ENCODE peak calls at places on chromosomes 11 and 22, in seven cellular contexts. One of them, this sample, is unnamed.

GRCh38 chr11:46175401-46176002 is 54.2 kb upstream of the PHF21A start:
- DNase-seq in caudate nucleus: no peak
- DNase-seq in CD8-positive, alpha-beta memory T cell: no peak
- DNase-seq in IMR-90: no peak
- DNase-seq in fibroblast of lung: no peak
- DNase-seq in left lung: no peak
- DNase-seq in colonic mucosa: no peak
- DNase-seq in this sample: no peak

GRCh38 chr11:119236891-119237290 is 30.8 kb downstream of the CBL start:
- DNase-seq in caudate nucleus: no peak
- DNase-seq in CD8-positive, alpha-beta memory T cell: no peak
- DNase-seq in IMR-90: peak
- DNase-seq in fibroblast of lung: peak
- DNase-seq in left lung: no peak
- DNase-seq in colonic mucosa: no peak
- DNase-seq in this sample: no peak

GRCh38 chr11:103476874-103477273 is 367.6 kb downstream of the DYNC2H1 start:
- DNase-seq in caudate nucleus: no peak
- DNase-seq in CD8-positive, alpha-beta memory T cell: no peak
- DNase-seq in IMR-90: no peak
- DNase-seq in fibroblast of lung: no peak
- DNase-seq in left lung: no peak
- DNase-seq in colonic mucosa: no peak
- DNase-seq in this sample: no peak

GRCh38 chr11:127639916-127640315 is 639.3 kb upstream of the KIRREL3 start:
- DNase-seq in caudate nucleus: no peak
- DNase-seq in CD8-positive, alpha-beta memory T cell: no peak
- DNase-seq in IMR-90: peak
- DNase-seq in fibroblast of lung: no peak
- DNase-seq in left lung: no peak
- DNase-seq in colonic mucosa: no peak
- DNase-seq in this sample: no peak

GRCh38 chr22:30208631-30209603 is 37.6 kb downstream of the LIF start:
- DNase-seq in caudate nucleus: no peak
- DNase-seq in CD8-positive, alpha-beta memory T cell: no peak
- DNase-seq in IMR-90: peak
- DNase-seq in fibroblast of lung: peak
- DNase-seq in left lung: peak
- DNase-seq in colonic mucosa: peak
- DNase-seq in this sample: no peak

GRCh38 chr11:33256031-33256807 is 962 bp upstream of the HIPK3 start:
- DNase-seq in caudate nucleus: peak
- DNase-seq in CD8-positive, alpha-beta memory T cell: no peak
- DNase-seq in IMR-90: no peak
- DNase-seq in fibroblast of lung: no peak
- DNase-seq in left lung: peak
- DNase-seq in colonic mucosa: no peak
- DNase-seq in this sample: no peak

GRCh38 chr22:42720263-42721044 is at the start of gene A4GALT:
- DNase-seq in caudate nucleus: no peak
- DNase-seq in CD8-positive, alpha-beta memory T cell: no peak
- DNase-seq in IMR-90: no peak
- DNase-seq in fibroblast of lung: no peak
- DNase-seq in left lung: no peak
- DNase-seq in colonic mucosa: no peak
- DNase-seq in this sample: no peak

GRCh38 chr11:88428959-88429358 is 91.4 kb upstream of the CTSC start:
- DNase-seq in caudate nucleus: no peak
- DNase-seq in CD8-positive, alpha-beta memory T cell: no peak
- DNase-seq in IMR-90: no peak
- DNase-seq in fibroblast of lung: no peak
- DNase-seq in left lung: no peak
- DNase-seq in colonic mucosa: no peak
- DNase-seq in this sample: no peak

GRCh38 chr11:120720760-120721159 is 209.2 kb downstream of the GRIK4 start:
- DNase-seq in caudate nucleus: no peak
- DNase-seq in CD8-positive, alpha-beta memory T cell: no peak
- DNase-seq in IMR-90: no peak
- DNase-seq in fibroblast of lung: no peak
- DNase-seq in left lung: no peak
- DNase-seq in colonic mucosa: no peak
- DNase-seq in this sample: no peak

GRCh38 chr22:47597041-47597440 is 834.6 kb downstream of the TBC1D22A start:
- DNase-seq in caudate nucleus: no peak
- DNase-seq in CD8-positive, alpha-beta memory T cell: no peak
- DNase-seq in IMR-90: no peak
- DNase-seq in fibroblast of lung: no peak
- DNase-seq in left lung: no peak
- DNase-seq in colonic mucosa: no peak
- DNase-seq in this sample: no peak

DNA sequence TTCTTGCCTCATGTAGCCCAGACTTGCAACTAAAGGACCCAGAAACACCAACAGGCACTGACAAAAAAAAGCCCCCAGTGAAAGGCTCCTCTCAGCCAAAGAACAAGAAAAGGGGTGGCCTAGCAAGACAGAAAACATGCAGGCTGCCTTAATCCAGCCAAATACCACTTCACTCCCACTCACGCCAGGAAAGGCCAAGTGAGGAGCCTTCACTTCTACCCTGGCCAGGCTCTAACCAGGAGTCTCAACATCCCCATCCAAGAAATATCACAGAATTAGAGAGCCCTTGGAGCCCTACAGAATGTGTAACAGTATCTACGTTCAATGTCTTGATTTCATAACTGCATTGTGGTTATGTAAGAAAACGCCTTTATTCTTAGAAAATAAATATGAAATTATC is 149.0 kb downstream of the APOL5 start:
- DNase-seq in caudate nucleus: no peak
- DNase-seq in CD8-positive, alpha-beta memory T cell: no peak
- DNase-seq in IMR-90: no peak
- DNase-seq in fibroblast of lung: no peak
- DNase-seq in left lung: no peak
- DNase-seq in colonic mucosa: no peak
- DNase-seq in this sample: no peak
- H3K27ac ChIP-seq in caudate nucleus: no peak
- H3K27ac ChIP-seq in CD8-positive, alpha-beta memory T cell: no peak
- H3K27ac ChIP-seq in IMR-90: no peak
- H3K27ac ChIP-seq in fibroblast of lung: no peak
- H3K27ac ChIP-seq in left lung: no peak
- H3K27ac ChIP-seq in colonic mucosa: no peak
- H3K27ac ChIP-seq in this sample: no peak

GRCh38 chr11:122791411-122791810 is 46.9 kb upstream of the CRTAM start:
- DNase-seq in caudate nucleus: no peak
- DNase-seq in CD8-positive, alpha-beta memory T cell: no peak
- DNase-seq in IMR-90: peak
- DNase-seq in fibroblast of lung: peak
- DNase-seq in left lung: no peak
- DNase-seq in colonic mucosa: no peak
- DNase-seq in this sample: no peak

GRCh38 chr11:122793500-122793899 is 44.8 kb upstream of the CRTAM start:
- DNase-seq in caudate nucleus: no peak
- DNase-seq in CD8-positive, alpha-beta memory T cell: no peak
- DNase-seq in IMR-90: peak
- DNase-seq in fibroblast of lung: peak
- DNase-seq in left lung: no peak
- DNase-seq in colonic mucosa: no peak
- DNase-seq in this sample: no peak

GRCh38 chr11:122788781-122789535 is 49.3 kb upstream of the CRTAM start:
- DNase-seq in caudate nucleus: no peak
- DNase-seq in CD8-positive, alpha-beta memory T cell: no peak
- DNase-seq in IMR-90: no peak
- DNase-seq in fibroblast of lung: no peak
- DNase-seq in left lung: no peak
- DNase-seq in colonic mucosa: no peak
- DNase-seq in this sample: no peak

GRCh38 chr11:122789916-122790315 is 48.4 kb upstream of the CRTAM start:
- DNase-seq in caudate nucleus: no peak
- DNase-seq in CD8-positive, alpha-beta memory T cell: no peak
- DNase-seq in IMR-90: no peak
- DNase-seq in fibroblast of lung: no peak
- DNase-seq in left lung: no peak
- DNase-seq in colonic mucosa: no peak
- DNase-seq in this sample: no peak

DNA sequence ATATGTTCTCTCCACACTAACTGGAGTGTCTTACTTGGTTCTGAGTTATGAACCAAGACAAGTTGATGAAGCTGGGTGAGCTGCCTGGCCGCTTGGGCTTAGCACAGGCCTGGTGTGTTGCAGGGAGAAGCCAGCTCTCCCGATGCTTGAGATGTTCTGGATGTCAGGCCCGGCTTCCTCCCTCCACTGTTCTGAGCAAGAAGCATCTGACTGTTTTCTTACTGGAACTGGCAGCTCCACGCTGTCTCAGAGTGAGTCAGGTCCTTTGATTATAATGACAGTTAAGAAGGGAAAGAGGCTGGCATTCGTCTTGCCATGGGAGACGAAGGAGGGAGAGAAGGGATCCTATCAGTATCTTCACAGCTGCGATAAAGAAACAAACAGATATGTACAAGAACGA is 46.5 kb upstream of the CRTAM start:
- DNase-seq in caudate nucleus: peak
- DNase-seq in CD8-positive, alpha-beta memory T cell: no peak
- DNase-seq in IMR-90: peak
- DNase-seq in fibroblast of lung: peak
- DNase-seq in left lung: no peak
- DNase-seq in colonic mucosa: no peak
- DNase-seq in this sample: no peak
- H3K27ac ChIP-seq in caudate nucleus: peak
- H3K27ac ChIP-seq in CD8-positive, alpha-beta memory T cell: no peak
- H3K27ac ChIP-seq in IMR-90: peak
- H3K27ac ChIP-seq in fibroblast of lung: peak
- H3K27ac ChIP-seq in left lung: no peak
- H3K27ac ChIP-seq in colonic mucosa: no peak
- H3K27ac ChIP-seq in this sample: no peak

GRCh38 chr11:57180141-57180561 is 1.6 kb upstream of the LRRC55 start:
- DNase-seq in caudate nucleus: peak
- DNase-seq in CD8-positive, alpha-beta memory T cell: no peak
- DNase-seq in IMR-90: no peak
- DNase-seq in fibroblast of lung: no peak
- DNase-seq in left lung: no peak
- DNase-seq in colonic mucosa: no peak
- DNase-seq in this sample: no peak

GRCh38 chr11:57182896-57183295 is 1.1 kb downstream of the LRRC55 start:
- DNase-seq in caudate nucleus: no peak
- DNase-seq in CD8-positive, alpha-beta memory T cell: no peak
- DNase-seq in IMR-90: no peak
- DNase-seq in fibroblast of lung: no peak
- DNase-seq in left lung: no peak
- DNase-seq in colonic mucosa: no peak
- DNase-seq in this sample: no peak

GRCh38 chr11:57180964-57181363 is 789 bp upstream of the LRRC55 start:
- DNase-seq in caudate nucleus: no peak
- DNase-seq in CD8-positive, alpha-beta memory T cell: no peak
- DNase-seq in IMR-90: no peak
- DNase-seq in fibroblast of lung: no peak
- DNase-seq in left lung: no peak
- DNase-seq in colonic mucosa: no peak
- DNase-seq in this sample: no peak

GRCh38 chr11:57179701-57180100 is 2.1 kb upstream of the LRRC55 start:
- DNase-seq in caudate nucleus: no peak
- DNase-seq in CD8-positive, alpha-beta memory T cell: no peak
- DNase-seq in IMR-90: no peak
- DNase-seq in fibroblast of lung: no peak
- DNase-seq in left lung: no peak
- DNase-seq in colonic mucosa: no peak
- DNase-seq in this sample: no peak

GRCh38 chr11:57181678-57182305 is at the start of gene LRRC55:
- DNase-seq in caudate nucleus: no peak
- DNase-seq in CD8-positive, alpha-beta memory T cell: no peak
- DNase-seq in IMR-90: no peak
- DNase-seq in fibroblast of lung: no peak
- DNase-seq in left lung: no peak
- DNase-seq in colonic mucosa: no peak
- DNase-seq in this sample: no peak
- H3K27ac ChIP-seq in caudate nucleus: no peak
- H3K27ac ChIP-seq in CD8-positive, alpha-beta memory T cell: no peak
- H3K27ac ChIP-seq in IMR-90: no peak
- H3K27ac ChIP-seq in fibroblast of lung: no peak
- H3K27ac ChIP-seq in left lung: no peak
- H3K27ac ChIP-seq in colonic mucosa: no peak
- H3K27ac ChIP-seq in this sample: no peak

DNA sequence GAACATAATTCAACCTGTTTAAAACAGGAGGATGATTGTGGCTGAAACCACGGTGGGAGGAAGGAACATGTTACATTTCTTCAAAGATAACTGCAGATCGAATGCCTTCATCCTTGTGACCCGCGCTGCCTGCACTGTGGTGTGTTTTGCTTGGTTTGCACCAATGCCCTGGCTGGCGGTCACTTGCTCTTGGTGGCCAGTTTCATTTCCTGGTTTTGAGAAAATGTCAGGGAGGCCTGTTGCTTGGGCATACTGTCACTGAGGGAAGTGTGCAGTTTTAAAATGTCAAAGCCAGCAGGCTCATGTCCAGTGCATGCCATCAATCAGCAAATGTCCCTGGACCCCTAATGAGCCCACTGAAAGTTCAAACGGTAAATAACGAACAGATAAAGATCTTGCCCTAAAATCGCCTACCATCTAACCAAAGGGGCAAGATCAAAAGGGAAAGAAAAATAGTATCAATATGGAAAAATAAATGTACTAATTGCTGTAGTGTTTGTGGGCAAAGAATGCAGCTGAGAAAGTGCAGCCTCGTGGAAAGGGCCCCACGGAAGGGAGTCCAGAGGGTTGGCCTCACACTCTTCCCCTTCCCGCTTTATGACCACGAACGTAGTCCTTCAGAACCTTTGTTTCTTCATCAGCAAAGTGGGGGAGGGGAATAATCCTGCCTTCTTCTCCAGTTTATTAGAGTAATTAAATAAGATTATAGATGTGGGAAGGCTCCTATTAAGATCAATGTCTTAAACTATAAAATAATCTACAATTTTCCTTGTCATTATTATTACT is 40.8 kb downstream of the FLI1 start:
- DNase-seq in caudate nucleus: no peak
- DNase-seq in CD8-positive, alpha-beta memory T cell: no peak
- DNase-seq in IMR-90: no peak
- DNase-seq in fibroblast of lung: no peak
- DNase-seq in left lung: peak
- DNase-seq in colonic mucosa: peak
- DNase-seq in this sample: no peak
- H3K27ac ChIP-seq in caudate nucleus: no peak
- H3K27ac ChIP-seq in CD8-positive, alpha-beta memory T cell: no peak
- H3K27ac ChIP-seq in IMR-90: no peak
- H3K27ac ChIP-seq in fibroblast of lung: no peak
- H3K27ac ChIP-seq in left lung: peak
- H3K27ac ChIP-seq in colonic mucosa: peak
- H3K27ac ChIP-seq in this sample: no peak